ENCODE peak calls at places on chromosomes 16 and 17, in four cellular contexts. N is K562, P is HCT116, V is HepG2. U is an unnamed sample.

GRCh38 chr16:4801051-4801961 is 1.1 kb downstream of the ROGDI start:
- DNase-seq in N (no peak), P (no peak), V (no peak), U (no peak)

GRCh38 chr16:424623-425081 is 797 bp upstream of the RAB11FIP3 start:
- DNase-seq in N (peak; percentile 26), P (no peak), V (no peak), U (no peak)

GRCh38 chr17:73419896-73420295 is 108.1 kb upstream of the CDC42EP4 start:
- DNase-seq in N (no peak), P (no peak), V (no peak), U (no peak)

GRCh38 chr17:68993112-68993511 is 37.9 kb upstream of the ABCA8 start:
- DNase-seq in N (no peak), P (no peak), V (no peak), U (no peak)

GRCh38 chr17:19311016-19311415 is 51.5 kb downstream of the B9D1 start:
- DNase-seq in N (no peak), P (no peak), V (no peak), U (no peak)

GRCh38 chr17:7889166-7889584 is 586 bp downstream of the CHD3 start:
- DNase-seq in N (no peak), P (peak; percentile 74), V (peak; percentile 85), U (no peak)

GRCh38 chr16:29290631-29291247 is 115.8 kb downstream of the NPIPB11 start:
- DNase-seq in N (peak; percentile 88), P (peak; percentile 81), V (peak; percentile 80), U (peak; percentile 85)

GRCh38 chr16:2971985-2972784 is 3.0 kb downstream of the PAQR4 start:
- DNase-seq in N (no peak), P (no peak), V (no peak), U (no peak)

GRCh38 chr17:42517516-42517915 is 18.5 kb upstream of the NAGLU start:
- DNase-seq in N (peak; percentile 85), P (peak; percentile 56), V (peak; percentile 80), U (no peak)

GRCh38 chr17:70772761-70773160 is 603.4 kb downstream of the KCNJ2 start:
- DNase-seq in N (no peak), P (no peak), V (no peak), U (no peak)

GRCh38 chr17:15409721-15410247 is 57.6 kb downstream of the CDRT4 start:
- DNase-seq in N (no peak), P (no peak), V (no peak), U (no peak)

GRCh38 chr16:84616515-84616914 is 1.4 kb downstream of the COTL1 start:
- DNase-seq in N (no peak), P (no peak), V (no peak), U (no peak)

GRCh38 chr16:19639986-19640421 is 78.0 kb downstream of the KNOP1 start:
- DNase-seq in N (no peak), P (no peak), V (no peak), U (no peak)

GRCh38 chr16:3654249-3654991 is at the start of gene DNASE1:
- DNase-seq in N (peak; percentile 76), P (peak; percentile 47), V (peak; percentile 91), U (peak; percentile 39)

GRCh38 chr17:36941265-36942021 is 4.2 kb downstream of the LHX1 start:
- DNase-seq in N (no peak), P (no peak), V (no peak), U (no peak)

GRCh38 chr17:76367647-76368046 is 13.9 kb upstream of the PRPSAP1 start:
- DNase-seq in N (no peak), P (no peak), V (peak; percentile 71), U (no peak)

GRCh38 chr17:77845541-77846225 is 112.8 kb upstream of the TNRC6C start:
- DNase-seq in N (no peak), P (no peak), V (no peak), U (no peak)

GRCh38 chr17:72038427-72038826 is 82.4 kb upstream of the SOX9 start:
- DNase-seq in N (no peak), P (no peak), V (no peak), U (no peak)

GRCh38 chr17:3768341-3768740 is 32.6 kb downstream of the ITGAE start:
- DNase-seq in N (no peak), P (no peak), V (no peak), U (no peak)

GRCh38 chr17:45263477-45263860 is 1.6 kb upstream of the SPATA32 start:
- DNase-seq in N (no peak), P (no peak), V (no peak), U (no peak)

GRCh38 chr17:39225974-39226683 is 384 bp upstream of the STAC2 start:
- DNase-seq in N (peak; percentile 83), P (no peak), V (no peak), U (no peak)

GRCh38 chr17:69540356-69540755 is 125.9 kb downstream of the MAP2K6 start:
- DNase-seq in N (no peak), P (no peak), V (no peak), U (no peak)

GRCh38 chr16:12343913-12344312 is 367.4 kb downstream of the SNX29 start:
- DNase-seq in N (no peak), P (no peak), V (no peak), U (no peak)

GRCh38 chr17:17769869-17770361 is 66.9 kb downstream of the SREBF1 start:
- DNase-seq in N (no peak), P (no peak), V (no peak), U (no peak)

GRCh38 chr17:16423226-16423872 is 8.0 kb downstream of the TRPV2 start:
- DNase-seq in N (peak; percentile 1), P (no peak), V (no peak), U (no peak)

GRCh38 chr17:16419929-16420271 is 4.5 kb downstream of the TRPV2 start:
- DNase-seq in N (peak; percentile 28), P (no peak), V (no peak), U (no peak)

GRCh38 chr17:16419074-16419928 is 3.9 kb downstream of the TRPV2 start:
- DNase-seq in N (peak; percentile 72), P (no peak), V (peak; percentile 54), U (no peak)

GRCh38 chr17:16425202-16425601 is 9.8 kb downstream of the TRPV2 start:
- DNase-seq in N (no peak), P (no peak), V (no peak), U (no peak)

DNA sequence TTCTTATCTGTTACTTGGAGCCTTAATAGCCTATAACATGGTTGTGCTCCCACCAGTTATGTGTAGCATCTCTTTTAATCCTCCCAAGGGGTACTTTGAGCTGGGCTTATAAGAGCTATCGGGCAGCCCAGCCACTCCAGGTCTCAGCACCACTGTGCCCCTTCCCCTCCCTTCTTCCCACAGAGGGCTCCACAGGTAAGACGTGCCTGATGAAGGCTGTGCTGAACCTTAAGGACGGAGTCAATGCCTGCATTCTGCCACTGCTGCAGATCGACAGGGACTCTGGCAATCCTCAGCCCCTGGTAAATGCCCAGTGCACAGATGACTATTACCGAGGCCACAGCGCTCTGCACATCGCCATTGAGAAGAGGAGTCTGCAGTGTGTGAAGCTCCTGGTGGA is 7.0 kb downstream of the TRPV2 start:
- DNase-seq in N (no peak), P (no peak), V (no peak), U (no peak)
- H3K36me3 ChIP-seq in N (peaks cover 70% of the 10 kb centered on the region), P (no peaks in the 10 kb centered on the region), V (no peaks in the 10 kb centered on the region), U (no peaks in the 10 kb centered on the region)

GRCh38 chr16:1689853-1690252 is 11.8 kb downstream of the JPT2 start:
- DNase-seq in N (no peak), P (no peak), V (no peak), U (no peak)

GRCh38 chr16:1690810-1691209 is 12.7 kb downstream of the JPT2 start:
- DNase-seq in N (no peak), P (no peak), V (no peak), U (no peak)

GRCh38 chr16:1691956-1692355 is 13.9 kb downstream of the JPT2 start:
- DNase-seq in N (no peak), P (no peak), V (no peak), U (no peak)

GRCh38 chr16:1688807-1689560 is 10.9 kb downstream of the JPT2 start:
- DNase-seq in N (no peak), P (peak; percentile 66), V (peak; percentile 88), U (peak; percentile 89)

DNA sequence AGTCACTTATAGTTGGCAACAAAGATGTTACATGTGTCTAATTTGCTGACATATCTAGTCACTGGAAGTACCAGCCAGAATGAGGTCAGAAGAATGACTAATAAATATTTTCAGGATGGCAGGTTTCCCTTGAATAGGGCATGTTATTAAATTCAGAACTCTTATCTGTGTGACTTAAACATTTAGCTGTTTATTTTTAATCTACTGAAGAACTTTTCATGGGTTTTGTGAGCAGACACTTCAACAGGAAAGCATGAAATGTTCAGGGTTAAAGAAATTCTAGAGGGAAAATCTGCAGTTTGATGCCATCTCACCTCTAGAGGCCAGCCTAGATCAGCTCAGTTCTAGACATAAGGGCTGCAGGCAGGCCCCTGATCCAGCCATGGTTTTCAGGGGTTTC is 13.2 kb downstream of the JPT2 start:
- DNase-seq in N (no peak), P (no peak), V (no peak), U (no peak)
- TF ChIP-seq TCF7L2 in N (no peak), P (no peak), V (no peak), U (no peak)

GRCh38 chr17:48456584-48456983 is 26.6 kb upstream of the SKAP1 start:
- DNase-seq in N (no peak), P (peak; percentile 83), V (no peak), U (no peak)
- H3K27me3 ChIP-seq in N (no peaks in the 10 kb centered on the region), P (no peaks in the 10 kb centered on the region), V (peaks cover 18% of the 10 kb centered on the region), U (no peaks in the 10 kb centered on the region)

DNA sequence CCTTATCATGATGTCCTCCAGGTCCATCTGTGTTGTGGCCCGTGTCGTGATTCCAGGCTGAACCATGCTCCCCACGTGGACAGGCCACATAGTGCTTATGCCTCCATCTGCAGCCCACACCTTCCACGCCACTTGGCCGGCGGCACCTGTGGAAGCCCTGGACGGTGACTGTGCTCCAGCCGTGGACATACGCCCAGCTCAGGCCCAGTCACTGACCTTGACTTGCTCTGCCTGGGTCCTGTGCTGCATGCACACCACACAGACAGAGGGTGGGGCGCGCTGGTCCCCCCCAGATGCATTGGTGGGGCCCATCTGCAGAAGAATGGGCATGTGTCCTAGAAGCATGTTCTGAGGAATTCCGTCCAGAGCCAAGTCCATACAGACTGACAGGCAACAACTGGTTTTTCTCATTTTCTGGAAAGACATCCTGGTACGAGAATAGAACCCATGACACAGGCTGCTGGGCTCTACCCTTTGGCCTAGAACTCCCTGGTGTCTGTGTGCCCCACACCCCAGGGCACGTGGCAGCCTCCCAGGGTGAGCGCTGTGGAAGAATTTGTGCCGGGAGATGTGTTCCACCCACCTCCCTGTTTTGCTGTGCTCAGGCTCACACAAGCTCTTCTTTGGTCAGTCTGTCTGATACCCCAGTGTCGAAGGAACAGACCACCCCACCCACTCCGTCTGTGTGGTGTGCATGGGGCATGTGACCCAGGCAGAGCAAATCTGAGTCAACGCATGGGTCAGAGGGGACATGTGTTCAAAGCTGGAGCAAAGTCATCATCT is 39.5 kb downstream of the GPT2 start:
- DNase-seq in N (no peak), P (no peak), V (no peak), U (no peak)
- H3K36me3 ChIP-seq in N (no peaks in the 10 kb centered on the region), P (peaks cover 8% of the 10 kb centered on the region), V (peaks cover 93% of the 10 kb centered on the region), U (no peaks in the 10 kb centered on the region)

GRCh38 chr17:50149099-50149424 is 1.4 kb downstream of the PPP1R9B start:
- DNase-seq in N (no peak), P (no peak), V (no peak), U (no peak)

GRCh38 chr17:50151041-50151936 is 812 bp upstream of the PPP1R9B start:
- DNase-seq in N (peak; percentile 94), P (peak; percentile 85), V (peak; percentile 80), U (peak; percentile 67)

GRCh38 chr17:50150354-50151040 is at the start of gene PPP1R9B:
- DNase-seq in N (no peak), P (no peak), V (no peak), U (no peak)

GRCh38 chr17:50148226-50149098 is 2.0 kb downstream of the PPP1R9B start:
- DNase-seq in N (peak; percentile 62), P (no peak), V (peak; percentile 51), U (no peak)

GRCh38 chr17:50149425-50150353 is 788 bp downstream of the PPP1R9B start:
- DNase-seq in N (peak; percentile 67), P (no peak), V (no peak), U (no peak)
- TF ChIP-seq TCF7L2 in N (no peak), P (peak; percentile 8), V (no peak), U (no peak)

GRCh38 chr16:22665803-22666202 is 148.2 kb upstream of the HS3ST2 start:
- DNase-seq in N (no peak), P (no peak), V (no peak), U (no peak)
- H3K27me3 ChIP-seq in N (peaks cover 24% of the 10 kb centered on the region), P (peaks cover 44% of the 10 kb centered on the region), V (peaks cover 48% of the 10 kb centered on the region), U (peaks cover 23% of the 10 kb centered on the region)